ENCODE peak calls at places on chromosomes 6 and 20, in five cellular contexts. I is H9, Q is neuronal stem cell, J is mesenchymal stem cell, S is H1. U is an unnamed sample.

GRCh38 chr6:145544031-145544430 is 191.3 kb downstream of the EPM2A start:
- DNase-seq in Q (no peak), S (no peak), J (peak), I (no peak), U (no peak)

GRCh38 chr6:111841822-111842221 is 31.4 kb downstream of the FYN start:
- DNase-seq in J (no peak), I (no peak), Q (no peak), S (no peak), U (no peak)

GRCh38 chr20:3340443-3340842 is 67.0 kb downstream of the DNAAF9 start:
- DNase-seq in J (no peak), I (no peak), Q (no peak), S (no peak), U (no peak)

GRCh38 chr20:33653218-33653899 is 8.8 kb upstream of the C20orf144 start:
- DNase-seq in J (peak), I (peak), Q (peak), S (peak), U (peak)

GRCh38 chr20:1803216-1804128 is 91.7 kb upstream of the SIRPA start:
- DNase-seq in Q (peak), S (peak), I (peak), J (peak), U (peak)

GRCh38 chr6:100228437-100229424 is 234.7 kb upstream of the MCHR2 start:
- DNase-seq in I (peak), S (peak), Q (peak), J (peak), U (peak)

GRCh38 chr6:150299873-150300485 is 68.8 kb upstream of the IYD start:
- DNase-seq in J (no peak), Q (no peak), S (no peak), I (no peak), U (no peak)

GRCh38 chr6:33597551-33598322 is 17.7 kb upstream of the BAK1 start:
- DNase-seq in S (no peak), I (no peak), J (no peak), Q (no peak), U (no peak)

GRCh38 chr20:49887251-49887827 is 28.0 kb downstream of the SPATA2 start:
- DNase-seq in Q (no peak), S (no peak), I (no peak), J (no peak), U (no peak)

GRCh38 chr20:61328906-61329558 is 77.0 kb downstream of the CDH4 start:
- DNase-seq in J (no peak), I (no peak), S (no peak), Q (no peak), U (no peak)

GRCh38 chr20:24792641-24793495 is 156.2 kb upstream of the CST7 start:
- DNase-seq in I (no peak), Q (no peak), J (no peak), S (no peak), U (no peak)

GRCh38 chr20:13212750-13213149 is 8.3 kb upstream of the ISM1 start:
- DNase-seq in S (no peak), I (no peak), Q (no peak), J (peak), U (peak)

GRCh38 chr20:50237349-50237748 is 46.7 kb downstream of the CEBPB start:
- DNase-seq in J (no peak), Q (no peak), S (no peak), I (no peak), U (peak)

GRCh38 chr6:127119361-127120108 is 1.1 kb downstream of the RSPO3 start:
- DNase-seq in Q (peak), J (peak), S (no peak), I (peak), U (no peak)

GRCh38 chr20:9490171-9490570 is 24.2 kb upstream of the LAMP5 start:
- DNase-seq in S (no peak), J (no peak), I (no peak), Q (no peak), U (no peak)

GRCh38 chr20:55632592-55632991 is 372.7 kb downstream of the CBLN4 start:
- DNase-seq in I (peak), Q (no peak), S (peak), J (no peak), U (no peak)

GRCh38 chr6:168095171-168095691 is 16.2 kb upstream of the FRMD1 start:
- DNase-seq in Q (no peak), J (no peak), I (no peak), S (no peak), U (no peak)

GRCh38 chr6:51618563-51618962 is 468.9 kb downstream of the PKHD1 start:
- DNase-seq in Q (peak), J (no peak), I (no peak), S (no peak), U (peak)

GRCh38 chr20:3803854-3804253 is 7.7 kb downstream of the CDC25B start:
- DNase-seq in S (no peak), I (no peak), J (no peak), Q (no peak), U (no peak)

GRCh38 chr20:37396520-37397075 is 50.7 kb downstream of the SRC start:
- DNase-seq in I (peak), Q (peak), S (peak), J (no peak), U (no peak)

GRCh38 chr20:51966296-51966971 is 164.1 kb upstream of the SALL4 start:
- DNase-seq in I (peak), S (peak), J (peak), Q (peak), U (peak)

GRCh38 chr6:145502417-145502816 is 232.9 kb downstream of the EPM2A start:
- DNase-seq in S (no peak), J (peak), I (no peak), Q (no peak), U (no peak)

GRCh38 chr6:159973951-159974350 is 5.1 kb downstream of the IGF2R start:
- DNase-seq in S (no peak), J (peak), Q (no peak), I (no peak), U (peak)

GRCh38 chr6:96571551-96571950 is 8.6 kb downstream of the FHL5 start:
- DNase-seq in J (no peak), I (no peak), Q (no peak), S (no peak), U (no peak)

GRCh38 chr6:165848099-165848461 is 185.0 kb upstream of the PDE10A start:
- DNase-seq in Q (no peak), I (peak), S (no peak), J (no peak), U (peak)

GRCh38 chr6:111326563-111326962 is 156.5 kb downstream of the REV3L start:
- DNase-seq in I (no peak), S (no peak), Q (no peak), J (no peak), U (no peak)

GRCh38 chr20:57965441-57965840 is 255.6 kb upstream of the PMEPA1 start:
- DNase-seq in I (no peak), Q (no peak), S (no peak), J (no peak), U (no peak)

GRCh38 chr6:127464161-127464880 is 5.1 kb upstream of the KIAA0408 start:
- DNase-seq in I (no peak), J (peak), Q (no peak), S (no peak), U (no peak)

GRCh38 chr6:106116125-106116524 is 30.0 kb downstream of the PRDM1 start:
- DNase-seq in S (no peak), J (no peak), Q (no peak), I (no peak), U (no peak)

GRCh38 chr6:52317841-52318581 is 33.5 kb upstream of the MCM3 start:
- DNase-seq in S (no peak), I (no peak), J (peak), Q (no peak), U (peak)

GRCh38 chr6:16533721-16534136 is 227.5 kb downstream of the ATXN1 start:
- DNase-seq in Q (no peak), I (no peak), J (no peak), S (no peak), U (no peak)
- H2BK12ac ChIP-seq in Q (no peak), I (no peak), J (no peak), S (no peak), U (no peak)

GRCh38 chr6:148364056-148364844 is 21.6 kb downstream of the SASH1 start:
- DNase-seq in J (peak), I (no peak), Q (no peak), S (no peak), U (no peak)

GRCh38 chr6:148365037-148365436 is 22.4 kb downstream of the SASH1 start:
- DNase-seq in I (no peak), Q (no peak), J (no peak), S (no peak), U (no peak)

GRCh38 chr6:148370171-148370570 is 27.5 kb downstream of the SASH1 start:
- DNase-seq in J (peak), S (no peak), I (no peak), Q (no peak), U (no peak)

DNA sequence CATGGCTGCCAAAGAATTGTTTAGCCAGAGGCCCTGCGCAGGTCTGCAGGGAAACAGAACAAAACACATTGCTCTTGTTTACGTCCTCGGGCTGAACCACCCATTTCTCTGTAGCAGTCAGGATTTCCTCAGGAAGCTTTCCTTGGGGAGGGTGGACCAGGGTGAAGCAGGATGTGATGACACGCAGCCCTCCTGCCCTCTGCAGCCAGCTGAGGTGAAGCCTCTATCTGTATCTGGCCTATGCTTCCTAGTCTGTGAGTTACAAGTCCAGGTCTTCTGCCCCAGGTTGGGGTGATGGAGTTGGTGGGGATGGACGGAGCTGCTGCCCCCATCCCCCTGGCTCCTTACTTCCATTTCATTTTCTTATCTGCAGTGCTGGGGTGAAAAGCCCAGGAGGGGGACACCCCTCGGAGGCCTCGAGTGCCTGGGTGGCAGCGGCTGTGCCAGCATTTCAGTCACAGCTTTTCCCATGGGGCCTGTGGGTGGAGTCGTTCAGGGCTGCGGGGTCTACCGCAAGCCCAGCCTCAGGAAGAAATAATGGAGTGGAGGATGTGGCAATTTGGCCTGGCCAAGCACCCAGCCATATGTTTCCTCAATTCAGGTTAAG is 24.9 kb downstream of the SASH1 start:
- DNase-seq in I (peak), J (peak), S (no peak), Q (no peak), U (peak)
- H3K18ac ChIP-seq in I (peak), J (peak), S (peak), Q (peak), U (no peak)

DNA sequence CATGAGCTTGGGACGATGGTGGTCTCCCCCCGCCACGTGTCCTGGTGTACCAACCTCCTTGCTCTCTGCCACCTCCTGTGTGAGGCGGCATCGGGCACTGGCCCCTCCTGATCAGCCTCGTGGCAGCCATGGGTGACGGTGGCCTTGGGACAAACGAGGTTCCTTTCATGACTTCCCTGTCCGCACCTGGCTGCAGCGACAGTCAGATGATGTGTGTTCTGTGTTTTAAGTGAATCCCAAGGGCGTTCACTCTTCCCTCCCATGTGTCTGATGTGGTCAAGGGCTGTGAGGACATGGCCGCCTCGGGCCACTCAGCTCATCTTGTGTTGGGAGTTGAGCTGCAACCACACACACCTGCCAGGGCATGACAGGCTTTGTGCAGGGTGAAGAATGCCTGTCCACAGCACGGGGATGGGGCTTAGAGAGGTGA is 30.4 kb upstream of the PCMTD2 start:
- DNase-seq in J (no peak), S (no peak), Q (no peak), I (no peak), U (no peak)
- H2BK120ac ChIP-seq in J (peak), S (no peak), Q (no peak), I (no peak), U (no peak)

GRCh38 chr6:149095842-149096241 is 221.7 kb upstream of the TAB2 start:
- DNase-seq in I (no peak), Q (no peak), S (no peak), J (no peak), U (no peak)

GRCh38 chr6:149089508-149089907 is 228.0 kb upstream of the TAB2 start:
- DNase-seq in I (no peak), J (no peak), S (no peak), Q (no peak), U (no peak)

GRCh38 chr6:149094934-149095341 is 222.6 kb upstream of the TAB2 start:
- DNase-seq in J (no peak), I (no peak), Q (no peak), S (no peak), U (no peak)

GRCh38 chr6:149094156-149094555 is 223.4 kb upstream of the TAB2 start:
- DNase-seq in I (no peak), Q (no peak), S (peak), J (peak), U (peak)

DNA sequence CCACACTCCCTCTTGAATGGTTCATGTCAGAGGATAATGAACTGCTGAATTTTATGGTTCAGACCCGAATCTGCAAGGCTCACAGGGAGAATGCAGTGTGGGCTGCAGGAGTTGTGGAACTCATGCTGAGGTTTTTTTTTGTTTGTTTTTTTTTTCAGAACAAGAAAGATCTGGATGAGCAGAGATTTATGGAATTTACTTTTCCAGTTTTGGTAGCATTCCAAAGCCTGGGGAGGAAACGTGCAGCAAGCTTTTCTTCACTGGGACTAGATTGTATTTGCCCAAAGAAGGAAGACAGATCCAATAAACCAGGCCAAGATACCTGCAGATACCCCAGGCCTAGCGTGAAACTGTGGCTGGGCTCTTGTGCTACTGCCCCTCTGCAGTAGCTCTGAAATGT is 223.9 kb upstream of the TAB2 start:
- DNase-seq in I (no peak), J (peak), Q (no peak), S (no peak), U (no peak)
- H2BK12ac ChIP-seq in I (no peak), J (no peak), Q (no peak), S (no peak), U (no peak)

DNA sequence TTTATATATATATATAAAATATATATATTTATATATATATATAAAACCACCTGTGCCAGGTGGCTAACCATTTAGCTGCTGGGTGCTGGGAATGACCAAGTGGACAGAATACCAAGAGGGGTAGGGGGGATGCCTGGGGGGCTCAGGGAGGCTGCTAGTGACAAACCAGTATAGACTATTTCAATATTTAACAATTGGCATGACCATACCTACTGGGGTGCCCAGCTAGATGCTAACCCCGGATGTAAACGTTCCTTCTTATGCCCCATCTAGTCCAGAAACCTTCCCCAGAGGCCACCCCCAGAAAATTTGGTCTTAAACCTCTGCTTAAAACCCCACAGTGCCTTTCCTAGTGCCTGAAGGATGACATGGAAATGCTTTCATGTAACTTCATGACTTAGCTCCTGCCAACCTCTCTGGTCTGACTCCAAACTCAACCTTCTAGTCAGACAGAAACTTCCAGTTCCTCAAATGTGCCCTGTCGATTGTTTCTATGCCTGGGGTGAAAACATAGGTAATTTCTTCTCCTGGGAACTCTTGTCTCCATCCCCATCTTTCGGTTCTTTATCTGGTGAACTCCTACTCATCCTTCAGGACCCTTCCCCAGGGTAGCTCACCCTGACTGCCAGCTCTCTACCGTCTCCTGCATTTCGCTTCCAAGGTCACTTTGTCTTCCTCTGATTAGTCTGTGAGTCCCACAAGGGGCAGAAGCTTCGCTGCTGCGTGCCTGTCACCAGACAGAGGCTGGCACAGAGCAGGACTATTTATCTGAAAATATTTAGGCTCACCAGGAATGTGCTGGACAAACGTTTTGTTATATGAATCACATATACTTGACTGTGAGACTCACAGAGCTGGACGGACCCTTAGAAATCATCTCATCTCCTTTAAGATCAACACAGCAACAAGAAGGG is 51.8 kb downstream of the JPH2 start:
- DNase-seq in S (no peak), J (no peak), Q (no peak), I (no peak), U (no peak)
- H3K18ac ChIP-seq in S (no peak), J (no peak), Q (no peak), I (no peak), U (peak)

GRCh38 chr6:139863964-139864363 is 489.5 kb upstream of the CITED2 start:
- DNase-seq in S (no peak), I (no peak), J (no peak), Q (no peak), U (no peak)

GRCh38 chr6:139860193-139860592 is 485.7 kb upstream of the CITED2 start:
- DNase-seq in I (no peak), J (no peak), S (no peak), Q (no peak), U (no peak)

GRCh38 chr6:139858444-139858843 is 484.0 kb upstream of the CITED2 start:
- DNase-seq in S (no peak), J (no peak), Q (no peak), I (no peak), U (peak)

GRCh38 chr6:139862311-139862710 is 487.9 kb upstream of the CITED2 start:
- DNase-seq in J (no peak), S (no peak), Q (no peak), I (no peak), U (no peak)

GRCh38 chr6:139863356-139863755 is 488.9 kb upstream of the CITED2 start:
- DNase-seq in I (no peak), Q (no peak), S (no peak), J (no peak), U (no peak)
- H2BK120ac ChIP-seq in I (no peak), Q (no peak), S (no peak), J (no peak), U (no peak)

DNA sequence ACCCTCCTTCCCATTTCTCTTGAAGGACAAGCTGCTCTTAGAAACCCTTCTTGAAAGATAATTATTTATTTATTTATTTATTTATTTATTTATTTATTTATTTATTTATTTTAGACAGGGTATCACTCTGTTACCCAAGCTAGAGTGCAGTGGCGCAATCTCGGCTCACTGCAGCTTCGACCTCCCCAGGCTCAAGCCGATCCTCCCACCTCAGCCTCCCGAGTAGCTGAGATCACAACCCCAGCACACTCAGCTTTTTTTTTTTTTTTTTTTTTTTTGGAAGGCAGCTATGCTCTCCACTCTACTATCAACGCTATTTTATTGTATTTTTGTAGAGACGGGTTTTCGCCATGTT is 1.2 kb upstream of the HEBP2 start:
- DNase-seq in I (no peak), J (no peak), S (no peak), Q (no peak), U (no peak)
- H2BK12ac ChIP-seq in I (no peak), J (no peak), S (peak), Q (no peak), U (peak)

GRCh38 chr20:39851459-39851858 is 837.6 kb downstream of the MAFB start:
- DNase-seq in J (peak), Q (no peak), I (no peak), S (no peak), U (peak)

GRCh38 chr20:39849664-39850063 is 839.4 kb downstream of the MAFB start:
- DNase-seq in Q (no peak), S (no peak), I (no peak), J (peak), U (no peak)

GRCh38 chr20:39850236-39850635 is 838.8 kb downstream of the MAFB start:
- DNase-seq in J (no peak), Q (no peak), I (no peak), S (no peak), U (no peak)

GRCh38 chr20:39849171-39849570 is 839.9 kb downstream of the MAFB start:
- DNase-seq in S (no peak), I (no peak), J (no peak), Q (no peak), U (no peak)

DNA sequence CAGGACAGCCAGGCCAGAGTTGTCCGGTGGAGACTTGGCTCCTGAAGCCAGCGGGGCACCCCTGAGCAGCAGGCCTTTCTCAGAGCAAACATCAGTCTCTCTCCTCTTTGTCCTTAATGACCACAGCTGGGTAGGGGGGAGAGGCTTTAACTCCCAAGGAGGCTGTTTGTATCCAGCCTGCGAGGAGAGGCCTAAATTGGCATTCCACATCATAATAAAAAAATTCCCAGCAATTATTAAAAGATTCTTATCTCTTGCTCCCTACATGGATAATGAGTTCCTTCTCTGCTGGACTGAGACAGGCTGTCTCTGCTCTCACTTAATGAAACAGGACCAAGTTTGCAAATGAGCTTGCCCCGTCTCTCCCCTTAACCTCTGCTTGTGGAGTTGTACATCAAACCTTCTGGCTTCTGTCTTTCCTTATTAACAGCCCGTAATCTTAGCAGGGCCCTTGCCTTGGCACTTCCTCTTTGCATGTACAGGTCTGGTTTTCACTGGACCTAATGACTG is 838.2 kb downstream of the MAFB start:
- DNase-seq in I (no peak), Q (no peak), J (no peak), S (no peak), U (no peak)
- H3K18ac ChIP-seq in I (no peak), Q (peak), J (no peak), S (no peak), U (no peak)

GRCh38 chr6:135535989-135536414 is 38.5 kb upstream of the AHI1 start:
- DNase-seq in Q (peak), S (no peak), I (no peak), J (peak), U (peak)
- H2BK120ac ChIP-seq in Q (no peak), S (no peak), I (no peak), J (no peak), U (no peak)